ENCODE peak calls at places on chromosomes 4 and X, in ten cellular contexts. Z is HFFc6; Y is HTR-8/SVneo; J is WTC11; H is AG04449; Q is Calu3; R is ureter; S is right cardiac atrium; L is nucleus accumbens; M is stimulated activated CD4-positive, alpha-beta T cell treated with anti-CD3 and anti-CD28 coated beads, TNF-alpha, amount 100 ng/mL, for 4 hours. K is an unnamed sample.

GRCh38 chr4:65018313-65018712 is 609.1 kb upstream of the TECRL start:
- DNase-seq in Z (no peak), Y (no peak), J (no peak), H (no peak), Q (no peak), R (no peak), S (no peak), L (no peak), M (no peak), K (no peak)

GRCh38 chr4:113437124-113437523 is 324.4 kb downstream of the CAMK2D start:
- DNase-seq in Z (no peak), Y (no peak), J (no peak), H (no peak), Q (no peak), R (no peak), S (no peak), L (no peak), M (no peak), K (no peak)

GRCh38 chrX:150268839-150269238 is 94.3 kb upstream of the MAMLD1 start:
- DNase-seq in Z (no peak), Y (no peak), J (no peak), H (no peak), Q (no peak), R (no peak), S (no peak), L (no peak), M (no peak), K (no peak)

GRCh38 chr4:86338989-86339388 is 20.9 kb downstream of the MAPK10 start:
- DNase-seq in Z (peak), Y (no peak), J (no peak), H (peak), Q (peak), R (no peak), S (no peak), L (no peak), M (no peak), K (no peak)

GRCh38 chr4:171954650-171955049 is 141.4 kb downstream of the GALNTL6 start:
- DNase-seq in Z (no peak), Y (no peak), J (no peak), H (no peak), Q (no peak), R (no peak), S (no peak), L (no peak), M (no peak), K (no peak)

GRCh38 chr4:54423066-54423465 is 194.0 kb downstream of the PDGFRA start:
- DNase-seq in Z (peak), Y (no peak), J (no peak), H (no peak), Q (no peak), R (no peak), S (no peak), L (no peak), M (no peak), K (no peak)

GRCh38 chrX:126272795-126273497 is 106.9 kb upstream of the DCAF12L2 start:
- DNase-seq in Z (no peak), Y (no peak), J (no peak), H (no peak), Q (no peak), R (no peak), S (no peak), L (no peak), M (no peak), K (no peak)

GRCh38 chr4:4836044-4836443 is 23.4 kb upstream of the MSX1 start:
- DNase-seq in Z (no peak), Y (no peak), J (no peak), H (no peak), Q (no peak), R (no peak), S (no peak), L (no peak), M (no peak), K (no peak)

GRCh38 chr4:53962516-53963225 is 101.7 kb downstream of the CHIC2 start:
- DNase-seq in Z (peak), Y (peak), J (no peak), H (peak), Q (peak), R (no peak), S (no peak), L (no peak), M (no peak), K (no peak)

GRCh38 chr4:14059006-14059405 is 431.5 kb upstream of the BOD1L1 start:
- DNase-seq in Z (no peak), Y (no peak), J (no peak), H (peak), Q (no peak), R (no peak), S (no peak), L (no peak), M (no peak), K (no peak)

GRCh38 chr4:74522251-74522991 is 77.5 kb downstream of the AREG start:
- DNase-seq in Z (peak), Y (no peak), J (no peak), H (no peak), Q (no peak), R (no peak), S (no peak), L (no peak), M (no peak), K (no peak)